ENCODE peak calls at places on chromosomes 13 and 19, in six cellular contexts. I, D, X, Q, O and T are unnamed samples. For H3K4me1, the result is how much of the 10 kb centered on the place peaks cover.

GRCh38 chr13:33033361-33033812 is 17.2 kb downstream of the KL start:
- DNase-seq in O (no peak), D (peak), I (no peak), Q (no peak), X (no peak), T (peak)

GRCh38 chr13:21124853-21125252 is 51.5 kb downstream of the SKA3 start:
- DNase-seq in X (no peak), O (no peak), D (no peak), I (peak), Q (peak), T (no peak)

GRCh38 chr19:42325896-42326771 is 699 bp downstream of the MEGF8 start:
- DNase-seq in Q (no peak), D (no peak), O (peak), X (no peak), I (no peak), T (peak)

GRCh38 chr19:55244004-55244680 is 14.7 kb downstream of the PPP6R1 start:
- DNase-seq in X (no peak), O (no peak), I (no peak), Q (no peak), D (no peak), T (no peak)

GRCh38 chr13:97273341-97273831 is 51.3 kb downstream of the MBNL2 start:
- DNase-seq in O (no peak), Q (no peak), I (no peak), D (no peak), X (no peak), T (no peak)

GRCh38 chr19:23310729-23311211 is 60.6 kb upstream of the ZNF724 start:
- DNase-seq in D (no peak), I (no peak), X (no peak), Q (no peak), O (no peak), T (no peak)

GRCh38 chr13:30872685-30873443 is 33.2 kb upstream of the MEDAG start:
- DNase-seq in Q (peak), X (no peak), I (peak), D (no peak), O (no peak), T (peak)

GRCh38 chr13:32267836-32268439 is 47.2 kb downstream of the ZAR1L start:
- DNase-seq in I (no peak), D (peak), O (peak), Q (peak), X (peak), T (peak)

GRCh38 chr13:99087954-99088491 is 110.2 kb upstream of the DOCK9 start:
- DNase-seq in I (no peak), Q (peak), D (no peak), O (no peak), X (no peak), T (peak)

GRCh38 chr19:21947775-21948174 is 63.0 kb downstream of the ZNF208 start:
- DNase-seq in Q (no peak), O (no peak), D (no peak), X (no peak), I (peak), T (no peak)

GRCh38 chr13:27658569-27658968 is 36.9 kb downstream of the POLR1D start:
- DNase-seq in O (no peak), I (peak), Q (no peak), D (no peak), X (no peak), T (no peak)

GRCh38 chr13:99693812-99694211 is 192.5 kb downstream of the TM9SF2 start:
- DNase-seq in O (no peak), D (no peak), Q (no peak), I (no peak), X (no peak), T (peak)

GRCh38 chr19:33376931-33377557 is 3.5 kb downstream of the CEBPG start:
- DNase-seq in Q (peak), O (no peak), I (no peak), X (no peak), D (no peak), T (no peak)

GRCh38 chr19:54460230-54461005 is 3.2 kb downstream of the LENG9 start:
- DNase-seq in O (peak), I (no peak), D (no peak), X (no peak), Q (no peak), T (no peak)

GRCh38 chr13:30829145-30829544 is 76.9 kb upstream of the MEDAG start:
- DNase-seq in X (no peak), O (no peak), I (no peak), D (no peak), Q (peak), T (no peak)

GRCh38 chr19:16200038-16200775 is 2.5 kb downstream of the AP1M1 start:
- DNase-seq in O (no peak), I (peak), Q (peak), D (no peak), X (no peak), T (no peak)

GRCh38 chr13:50412046-50412617 is 396.9 kb downstream of the KCNRG start:
- DNase-seq in O (no peak), I (peak), D (no peak), Q (peak), X (no peak), T (no peak)

GRCh38 chr13:101552286-101552685 is 99.8 kb downstream of the ITGBL1 start:
- DNase-seq in Q (no peak), D (no peak), O (no peak), I (no peak), X (no peak), T (no peak)

GRCh38 chr19:57816652-57817051 is 1.9 kb upstream of the ZNF552 start:
- DNase-seq in X (no peak), O (no peak), Q (no peak), D (no peak), I (no peak), T (no peak)

GRCh38 chr19:15623711-15624318 is 8.8 kb downstream of the CYP4F8 start:
- DNase-seq in D (no peak), X (no peak), O (no peak), Q (no peak), I (no peak), T (no peak)

GRCh38 chr19:29665215-29665825 is at the start of gene PLEKHF1:
- DNase-seq in D (peak), X (peak), O (peak), I (peak), Q (peak), T (peak)

GRCh38 chr19:11096210-11096841 is 7.1 kb downstream of the LDLR start:
- DNase-seq in Q (no peak), I (peak), O (no peak), X (peak), D (no peak), T (no peak)

GRCh38 chr13:112740502-112741131 is 50.8 kb downstream of the ATP11A start:
- DNase-seq in Q (peak), I (peak), O (peak), D (no peak), X (no peak), T (no peak)
- H3K4me3 ChIP-seq in Q (no peak), I (no peak), O (no peak), D (no peak), X (no peak), T (no peak)

DNA sequence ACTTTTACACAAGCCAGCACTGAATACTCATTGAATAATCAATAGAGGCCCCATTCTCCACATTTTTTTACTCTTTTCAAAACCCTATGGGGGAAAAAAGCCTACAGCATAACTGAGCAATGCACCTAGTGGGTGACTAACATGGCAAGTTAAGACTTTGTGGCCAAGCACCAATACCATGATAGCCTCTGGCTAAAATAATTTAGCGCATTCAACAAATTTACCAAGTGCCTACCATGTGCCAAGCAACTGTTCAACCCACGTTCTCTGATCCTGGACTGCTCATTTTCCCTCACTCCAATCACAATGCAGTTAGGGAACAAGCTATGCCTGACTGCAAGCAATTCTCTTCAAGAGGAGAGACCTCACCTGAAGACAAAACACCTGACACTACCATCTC is 3.0 kb downstream of the ANKRD10 start:
- DNase-seq in O (no peak), I (no peak), Q (no peak), D (no peak), X (no peak), T (no peak)
- H3K4me1 ChIP-seq in O (half or more), I (under half), Q (under half), D (under half), X (under half), T (under half)

GRCh38 chr13:45049478-45049877 is 60.1 kb downstream of the GPALPP1 start:
- DNase-seq in Q (no peak), I (no peak), D (no peak), X (no peak), O (no peak), T (no peak)
- H3K4me3 ChIP-seq in Q (no peak), I (no peak), D (no peak), X (no peak), O (no peak), T (no peak)

GRCh38 chr19:12783849-12784393 is 7.4 kb upstream of the JUNB start:
- DNase-seq in X (no peak), I (no peak), Q (peak), O (no peak), D (no peak), T (no peak)

GRCh38 chr19:12785431-12786011 is 5.8 kb upstream of the JUNB start:
- DNase-seq in X (no peak), O (no peak), Q (no peak), I (no peak), D (no peak), T (no peak)

GRCh38 chr19:12786149-12786870 is 5.0 kb upstream of the JUNB start:
- DNase-seq in D (no peak), O (peak), X (no peak), Q (no peak), I (no peak), T (no peak)

GRCh38 chr19:12784394-12784870 is 6.9 kb upstream of the JUNB start:
- DNase-seq in X (peak), Q (no peak), I (no peak), D (peak), O (no peak), T (no peak)

DNA sequence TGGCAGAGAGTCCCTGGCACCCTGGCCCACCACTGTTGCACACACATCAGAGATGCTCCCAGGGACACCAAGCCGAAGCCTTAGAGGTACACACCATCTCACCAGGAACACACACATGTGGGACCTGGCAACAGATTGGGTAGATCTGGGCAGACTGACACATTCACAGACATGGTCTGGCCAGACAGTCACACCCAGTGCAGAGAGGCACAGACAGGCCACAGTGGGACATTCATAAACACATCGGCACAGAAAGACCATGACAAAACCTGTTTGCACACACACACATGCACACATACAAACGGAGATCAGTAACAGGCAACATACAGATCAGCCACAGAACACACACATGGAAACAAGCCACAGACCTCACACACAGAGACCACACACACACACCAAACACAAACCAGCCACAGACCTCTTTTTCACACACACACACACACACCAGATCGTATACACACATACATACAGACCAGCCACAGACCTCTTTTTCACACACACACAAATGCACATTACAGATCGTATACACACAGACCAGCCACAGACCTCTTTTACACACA is 6.3 kb upstream of the JUNB start:
- DNase-seq in Q (no peak), O (no peak), I (no peak), X (peak), D (peak), T (no peak)
- H3K4me1 ChIP-seq in Q (half or more), O (under half), I (under half), X (half or more), D (half or more), T (under half)

GRCh38 chr13:40961224-40961623 is 57.9 kb downstream of the ELF1 start:
- DNase-seq in D (no peak), O (no peak), I (no peak), X (no peak), Q (no peak), T (no peak)

GRCh38 chr13:40958655-40959054 is 60.5 kb downstream of the ELF1 start:
- DNase-seq in I (no peak), O (no peak), X (no peak), Q (no peak), D (no peak), T (no peak)

GRCh38 chr13:40961826-40962225 is 57.3 kb downstream of the ELF1 start:
- DNase-seq in I (no peak), O (no peak), Q (no peak), X (no peak), D (no peak), T (no peak)

GRCh38 chr13:40963927-40964326 is 55.2 kb downstream of the ELF1 start:
- DNase-seq in O (no peak), I (peak), X (no peak), D (no peak), Q (peak), T (no peak)

DNA sequence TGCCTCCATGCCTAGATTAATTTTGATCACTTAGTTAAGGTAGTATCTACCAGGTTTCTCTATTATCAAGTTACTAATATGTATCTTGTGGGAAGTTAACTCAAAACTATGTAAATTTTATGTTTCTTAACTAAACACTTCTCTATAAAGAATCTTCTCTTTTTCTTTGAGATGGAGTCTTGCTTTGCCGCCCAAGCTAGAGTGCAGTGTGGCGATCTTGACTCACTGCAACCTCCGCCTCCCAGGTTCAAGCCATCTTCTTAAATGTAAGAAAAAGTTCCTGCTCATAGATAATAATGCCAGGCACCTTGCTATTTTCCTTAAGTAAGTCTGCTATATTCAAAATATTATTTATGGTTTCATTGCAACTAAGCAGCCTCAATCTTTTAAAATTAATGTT is 58.4 kb downstream of the ELF1 start:
- DNase-seq in X (no peak), O (no peak), D (no peak), I (no peak), Q (no peak), T (no peak)
- H3K4me3 ChIP-seq in X (no peak), O (no peak), D (no peak), I (no peak), Q (no peak), T (no peak)

DNA sequence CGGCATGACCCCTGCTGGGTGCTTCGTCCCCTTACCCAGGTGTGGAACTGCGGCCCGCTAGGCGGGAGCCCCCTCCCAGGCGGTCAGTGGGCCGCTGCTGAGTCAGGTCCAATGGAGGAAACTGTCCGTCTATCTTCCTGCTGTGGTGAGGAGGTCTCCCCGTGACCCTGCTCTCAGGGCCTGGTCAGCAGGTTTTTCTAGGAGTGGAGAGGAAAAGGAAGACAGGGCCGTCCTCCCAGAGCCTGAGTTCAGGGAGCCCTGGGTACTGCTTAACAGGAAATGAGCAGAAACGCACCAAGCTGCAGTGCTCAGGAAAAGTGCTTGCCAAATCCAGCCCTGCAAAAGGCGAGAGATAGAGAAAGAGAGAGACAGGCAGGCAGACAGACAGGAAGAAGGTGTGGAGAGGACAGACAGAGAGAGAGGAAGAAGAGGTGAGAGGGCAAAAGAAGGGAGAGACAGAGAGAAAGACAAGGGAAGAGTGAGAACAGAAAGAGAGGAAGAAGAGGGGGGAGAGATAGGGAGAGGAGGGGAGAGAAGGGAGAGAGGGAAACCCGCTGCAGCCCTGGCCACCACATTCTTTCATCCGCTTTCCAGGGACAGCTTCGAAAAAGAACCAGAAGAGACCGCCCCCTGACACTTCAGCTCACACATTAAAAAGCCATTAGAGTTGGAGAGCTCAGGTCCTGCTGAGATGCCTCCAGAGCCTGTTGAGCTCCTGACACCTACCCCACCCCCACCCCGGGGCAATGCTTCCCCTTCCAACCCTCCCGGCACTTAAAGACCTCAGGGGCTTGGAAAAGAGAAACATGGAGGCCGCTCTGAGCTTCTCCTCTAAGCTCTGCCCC is 10.1 kb downstream of the SH3GL1 start:
- DNase-seq in X (no peak), D (no peak), Q (peak), O (no peak), I (peak), T (no peak)
- H3K4me1 ChIP-seq in X (under half), D (under half), Q (half or more), O (under half), I (under half), T (under half)

DNA sequence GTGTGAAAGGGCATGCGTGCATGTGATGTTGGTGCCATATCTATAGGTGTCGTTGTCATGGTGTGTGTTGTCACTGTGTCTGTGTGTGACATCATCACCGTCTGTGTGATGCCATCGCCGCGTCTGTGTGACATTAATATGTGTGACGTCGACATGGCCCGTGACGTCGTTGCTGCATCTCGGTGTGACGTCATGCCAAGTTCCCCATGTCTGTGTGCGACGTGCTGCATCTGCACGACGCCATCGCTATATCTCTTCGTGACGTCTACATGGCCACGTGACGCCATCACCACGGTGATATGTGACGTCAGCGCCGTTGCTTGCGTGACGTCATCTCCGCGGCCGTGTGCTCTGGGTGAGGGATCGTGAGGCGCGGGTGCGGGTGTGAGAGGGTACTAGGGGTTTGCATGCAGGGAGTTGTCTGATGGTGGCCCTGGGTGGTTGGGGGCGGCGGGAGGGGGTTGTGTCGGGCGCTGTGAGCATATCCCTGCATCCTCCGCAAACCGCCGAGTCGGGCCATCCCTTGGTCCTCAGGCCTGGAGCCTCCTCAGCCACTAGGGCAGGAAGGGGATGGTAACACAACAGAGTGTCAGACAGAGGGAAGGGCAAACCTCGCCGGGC is 14.6 kb downstream of the GTPBP3 start:
- DNase-seq in X (no peak), D (no peak), I (no peak), Q (no peak), O (no peak), T (no peak)
- H3K4me3 ChIP-seq in X (no peak), D (no peak), I (no peak), Q (no peak), O (no peak), T (no peak)